ENCODE peak calls at places on chromosomes 3 and 15, in seven cellular contexts. F is RWPE1; W is activated gamma-delta T cell treated with Interleukin-2 at 50 U/mL for 16 hours; U is tibial nerve; T is cardiac septum; N is stimulated activated CD8-positive, alpha-beta memory T cell treated with anti-CD3 and anti-CD28 coated beads, Interleukin-2, amount 100 ng/mL, for 1 hour; S is HFFc6. R is an unnamed sample.

GRCh38 chr15:90154861-90155626 is 46.1 kb upstream of the SEMA4B start:
- DNase-seq in F (no peak), W (no peak), U (no peak), T (no peak), N (no peak), S (peak), R (no peak)

GRCh38 chr3:179000144-179000543 is 71.5 kb downstream of the ZMAT3 start:
- DNase-seq in F (no peak), W (no peak), U (no peak), T (no peak), N (no peak), S (peak), R (no peak)

GRCh38 chr3:10192953-10193691 is 28.4 kb downstream of the IRAK2 start:
- DNase-seq in F (peak), W (peak), U (no peak), T (no peak), N (peak), S (peak), R (no peak)

GRCh38 chr15:87144775-87145174 is 1065.1 kb downstream of the AGBL1 start:
- DNase-seq in F (no peak), W (no peak), U (no peak), T (no peak), N (no peak), S (peak), R (no peak)

GRCh38 chr15:59587085-59587826 is 24.3 kb upstream of the GCNT3 start:
- DNase-seq in F (peak), W (no peak), U (no peak), T (no peak), N (no peak), S (no peak), R (no peak)

GRCh38 chr3:136642714-136643113 is 109.5 kb downstream of the STAG1 start:
- DNase-seq in F (no peak), W (no peak), U (no peak), T (no peak), N (no peak), S (no peak), R (no peak)

GRCh38 chr3:190065204-190065603 is 55.5 kb downstream of the P3H2 start:
- DNase-seq in F (no peak), W (no peak), U (no peak), T (no peak), N (no peak), S (no peak), R (no peak)

GRCh38 chr15:57917998-57918397 is 147.5 kb downstream of the ALDH1A2 start:
- DNase-seq in F (no peak), W (no peak), U (no peak), T (no peak), N (no peak), S (no peak), R (no peak)

GRCh38 chr3:42688016-42688415 is 2.7 kb downstream of the KLHL40 start:
- DNase-seq in F (no peak), W (no peak), U (no peak), T (peak), N (no peak), S (no peak), R (no peak)

GRCh38 chr3:41364736-41365135 is 165.4 kb downstream of the CTNNB1 start:
- DNase-seq in F (no peak), W (no peak), U (no peak), T (no peak), N (no peak), S (peak), R (no peak)

GRCh38 chr3:134476977-134477376 is 8.8 kb downstream of the ANAPC13 start:
- DNase-seq in F (no peak), W (no peak), U (no peak), T (no peak), N (no peak), S (peak), R (no peak)

R was measured in glutamatergic neuron.